ENCODE peak calls at places on chromosomes 5 and 9, in seven cellular contexts. D is dorsolateral prefrontal cortex; F is lower leg skin; Z is A549; U is CD8-positive, alpha-beta memory T cell; X is thoracic aorta; B is suprapubic skin. J is an unnamed sample.

GRCh38 chr5:96197359-96197758 is 235.7 kb downstream of the PCSK1 start:
- DNase-seq in D (no peak), F (no peak), Z (no peak), U (no peak), X (no peak), B (no peak), J (no peak)

GRCh38 chr5:67677422-67677970 is 480.9 kb upstream of the CD180 start:
- DNase-seq in D (no peak), F (no peak), Z (no peak), U (no peak), X (no peak), B (no peak), J (no peak)

GRCh38 chr5:173917788-173918786 is 29.9 kb downstream of the CPEB4 start:
- DNase-seq in D (no peak), F (no peak), Z (peak), U (peak), X (no peak), B (no peak), J (peak)

GRCh38 chr9:77092536-77092935 is 73.1 kb downstream of the FOXB2 start:
- DNase-seq in D (no peak), F (no peak), Z (no peak), U (no peak), X (no peak), B (no peak), J (no peak)

GRCh38 chr5:66931651-66932050 is 264.9 kb downstream of the CD180 start:
- DNase-seq in D (no peak), F (no peak), Z (no peak), U (no peak), X (no peak), B (no peak), J (no peak)

GRCh38 chr5:110401881-110402280 is 324.6 kb downstream of the TMEM232 start:
- DNase-seq in D (no peak), F (no peak), Z (no peak), U (no peak), X (no peak), B (no peak), J (no peak)

GRCh38 chr5:475704-476101 is 32.7 kb downstream of the EXOC3 start:
- DNase-seq in D (no peak), F (peak), Z (no peak), U (no peak), X (no peak), B (peak), J (no peak)

GRCh38 chr5:127396490-127397155 is 106.0 kb downstream of the MEGF10 start:
- DNase-seq in D (no peak), F (no peak), Z (no peak), U (no peak), X (no peak), B (no peak), J (no peak)

GRCh38 chr9:128689820-128690683 is 1.0 kb downstream of the SET start:
- DNase-seq in D (no peak), F (no peak), Z (peak), U (peak), X (no peak), B (no peak), J (peak)

GRCh38 chr5:134383980-134384697 is 12.8 kb downstream of the UBE2B start:
- DNase-seq in D (no peak), F (no peak), Z (no peak), U (no peak), X (no peak), B (no peak), J (no peak)

GRCh38 chr9:35708146-35708545 is 18.4 kb upstream of the TPM2 start:
- DNase-seq in D (no peak), F (no peak), Z (no peak), U (no peak), X (no peak), B (no peak), J (no peak)

GRCh38 chr5:167392252-167392651 is 899.2 kb upstream of the WWC1 start:
- DNase-seq in D (no peak), F (no peak), Z (no peak), U (no peak), X (no peak), B (no peak), J (no peak)

GRCh38 chr9:2722715-2723114 is 5.4 kb downstream of the KCNV2 start:
- DNase-seq in D (no peak), F (no peak), Z (no peak), U (no peak), X (no peak), B (no peak), J (no peak)

GRCh38 chr5:53545744-53546143 is 14.7 kb upstream of the NDUFS4 start:
- DNase-seq in D (no peak), F (no peak), Z (no peak), U (no peak), X (no peak), B (no peak), J (no peak)

GRCh38 chr5:10030219-10030831 is 219.4 kb downstream of the ATPSCKMT start:
- DNase-seq in D (no peak), F (no peak), Z (no peak), U (no peak), X (no peak), B (no peak), J (peak)

GRCh38 chr5:140806834-140807775 is at the start of gene PCDHA4:
- DNase-seq in D (no peak), F (peak), Z (peak), U (no peak), X (no peak), B (no peak), J (no peak)

GRCh38 chr5:154465169-154465568 is 12.9 kb downstream of the HAND1 start:
- DNase-seq in D (no peak), F (no peak), Z (no peak), U (no peak), X (no peak), B (no peak), J (no peak)

GRCh38 chr5:133427121-133427777 is 185.1 kb downstream of the FSTL4 start:
- DNase-seq in D (no peak), F (peak), Z (no peak), U (no peak), X (no peak), B (no peak), J (no peak)

GRCh38 chr5:132825824-132826391 is 4.5 kb downstream of the SHROOM1 start:
- DNase-seq in D (no peak), F (no peak), Z (no peak), U (no peak), X (no peak), B (peak), J (no peak)

GRCh38 chr5:181160144-181160754 is 12.9 kb downstream of the OR2V2 start:
- DNase-seq in D (peak), F (peak), Z (peak), U (peak), X (no peak), B (peak), J (peak)

GRCh38 chr9:121272401-121272948 is 4.5 kb downstream of the GSN start:
- DNase-seq in D (no peak), F (no peak), Z (no peak), U (no peak), X (no peak), B (no peak), J (no peak)

GRCh38 chr5:41418220-41419031 is 92.0 kb downstream of the PLCXD3 start:
- DNase-seq in D (no peak), F (no peak), Z (peak), U (no peak), X (no peak), B (no peak), J (no peak)

GRCh38 chr5:35857606-35858205 is 1.0 kb downstream of the IL7R start:
- DNase-seq in D (no peak), F (no peak), Z (no peak), U (peak), X (no peak), B (no peak), J (no peak)

GRCh38 chr9:100856238-100856637 is 172.3 kb upstream of the PLPPR1 start:
- DNase-seq in D (no peak), F (no peak), Z (no peak), U (no peak), X (no peak), B (no peak), J (no peak)

GRCh38 chr9:35313911-35314310 is 152.1 kb downstream of the UNC13B start:
- DNase-seq in D (no peak), F (no peak), Z (no peak), U (no peak), X (no peak), B (no peak), J (no peak)

GRCh38 chr5:155004138-155004744 is 9.3 kb upstream of the KIF4B start:
- DNase-seq in D (no peak), F (no peak), Z (no peak), U (peak), X (no peak), B (no peak), J (no peak)

GRCh38 chr5:14036514-14036913 is 92.0 kb upstream of the DNAH5 start:
- DNase-seq in D (no peak), F (no peak), Z (peak), U (no peak), X (no peak), B (no peak), J (no peak)

GRCh38 chr5:177369050-177369912 is 11.6 kb downstream of the RGS14 start:
- DNase-seq in D (peak), F (no peak), Z (peak), U (peak), X (no peak), B (no peak), J (no peak)

GRCh38 chr5:76084496-76085285 is 1.5 kb downstream of the SV2C start:
- DNase-seq in D (no peak), F (no peak), Z (no peak), U (no peak), X (no peak), B (no peak), J (no peak)

GRCh38 chr5:179311091-179311470 is 34.2 kb downstream of the ADAMTS2 start:
- DNase-seq in D (no peak), F (peak), Z (no peak), U (no peak), X (no peak), B (peak), J (no peak)

GRCh38 chr9:129141066-129142041 is 30.1 kb downstream of the PTPA start:
- DNase-seq in D (no peak), F (peak), Z (no peak), U (no peak), X (no peak), B (no peak), J (no peak)

GRCh38 chr9:121292801-121293241 is 24.9 kb downstream of the GSN start:
- DNase-seq in D (no peak), F (peak), Z (no peak), U (no peak), X (no peak), B (peak), J (no peak)

GRCh38 chr5:143527808-143528207 is 124.3 kb upstream of the NR3C1 start:
- DNase-seq in D (no peak), F (no peak), Z (no peak), U (no peak), X (no peak), B (no peak), J (no peak)

GRCh38 chr9:20990867-20991266 is 40.6 kb downstream of the HACD4 start:
- DNase-seq in D (no peak), F (no peak), Z (no peak), U (no peak), X (no peak), B (no peak), J (no peak)

GRCh38 chr5:179381691-179382090 is 36.4 kb upstream of the ADAMTS2 start:
- DNase-seq in D (peak), F (peak), Z (no peak), U (no peak), X (no peak), B (peak), J (no peak)

GRCh38 chr9:3648266-3648665 is 122.5 kb upstream of the RFX3 start:
- DNase-seq in D (no peak), F (no peak), Z (no peak), U (no peak), X (no peak), B (no peak), J (no peak)

GRCh38 chr9:89026878-89027277 is 35.6 kb downstream of the S1PR3 start:
- DNase-seq in D (no peak), F (no peak), Z (no peak), U (no peak), X (no peak), B (no peak), J (no peak)

GRCh38 chr5:91384671-91385430 is 1.7 kb upstream of the ARRDC3 start:
- DNase-seq in D (no peak), F (no peak), Z (peak), U (peak), X (peak), B (no peak), J (peak)

GRCh38 chr5:135955525-135955924 is 742 bp upstream of the LECT2 start:
- DNase-seq in D (no peak), F (no peak), Z (no peak), U (no peak), X (no peak), B (no peak), J (no peak)

GRCh38 chr5:88643315-88643714 is 239.7 kb downstream of the MEF2C start:
- DNase-seq in D (no peak), F (no peak), Z (no peak), U (no peak), X (no peak), B (no peak), J (no peak)

GRCh38 chr9:107270082-107270481 is 13.0 kb upstream of the RAD23B start:
- DNase-seq in D (no peak), F (no peak), Z (no peak), U (no peak), X (no peak), B (no peak), J (no peak)
- H3K4me3 ChIP-seq in D (no peak), F (no peak), Z (no peak), U (no peak), X (no peak), B (no peak), J (no peak)

GRCh38 chr5:79774171-79774854 is 84.7 kb downstream of the CMYA5 start:
- DNase-seq in D (peak), F (no peak), Z (peak), U (peak), X (no peak), B (no peak), J (peak)
- H3K4me3 ChIP-seq in D (no peak), F (no peak), Z (no peak), U (no peak), X (no peak), B (no peak), J (no peak)

GRCh38 chr5:16735092-16735970 is 118.5 kb upstream of the RETREG1 start:
- DNase-seq in D (no peak), F (peak), Z (no peak), U (no peak), X (no peak), B (no peak), J (no peak)
- H3K4me3 ChIP-seq in D (peak), F (no peak), Z (no peak), U (no peak), X (no peak), B (no peak), J (no peak)

GRCh38 chr5:60271517-60271916 is 378.0 kb upstream of the PDE4D start:
- DNase-seq in D (no peak), F (no peak), Z (no peak), U (no peak), X (no peak), B (no peak), J (no peak)
- H3K4me3 ChIP-seq in D (no peak), F (no peak), Z (no peak), U (no peak), X (peak), B (no peak), J (no peak)

DNA sequence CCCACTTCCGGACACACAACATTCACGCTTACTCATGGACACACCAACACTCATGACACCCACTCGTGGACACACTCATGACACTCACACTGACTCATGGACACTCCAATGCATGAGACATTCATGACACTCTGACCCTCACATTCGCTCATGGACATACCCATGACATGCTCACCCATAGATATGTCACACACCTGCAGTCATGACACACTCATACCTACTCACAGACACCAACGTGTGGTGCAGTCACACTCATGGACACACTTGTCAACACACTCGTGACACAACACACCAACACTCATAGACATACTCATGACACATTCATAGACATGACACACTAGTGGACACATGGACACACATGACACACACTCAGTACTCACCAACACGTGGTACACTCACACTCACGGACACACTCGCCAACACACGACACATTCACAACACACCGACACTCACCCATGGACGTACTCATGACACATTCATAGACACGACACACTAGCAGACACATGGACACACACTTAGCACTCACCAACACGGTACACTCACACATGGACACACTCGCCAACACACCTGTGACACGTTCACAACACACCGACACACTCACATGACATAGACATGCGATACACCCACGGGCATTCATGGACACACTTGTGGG is 73.4 kb downstream of the PHF2 start:
- DNase-seq in D (peak), F (peak), Z (no peak), U (no peak), X (no peak), B (no peak), J (no peak)
- H3K4me3 ChIP-seq in D (no peak), F (no peak), Z (no peak), U (no peak), X (no peak), B (no peak), J (no peak)